ENCODE peak calls at places on chromosomes 6 and 20, in ten cellular contexts. One of them, this sample, is unnamed.

GRCh38 chr6:19024737-19025136 is 637.6 kb downstream of the RNF144B start:
- DNase-seq in GM12865: peak
- DNase-seq in tibial nerve: peak
- DNase-seq in fibroblast of pulmonary artery: peak
- DNase-seq in upper lobe of right lung: no peak
- DNase-seq in PC-3: peak
- DNase-seq in Caco-2: peak
- DNase-seq in CD8-positive, alpha-beta T cell: no peak
- DNase-seq in lower lobe of right lung: no peak
- DNase-seq in fibroblast of the aortic adventitia: peak
- DNase-seq in this sample: peak

GRCh38 chr6:83815631-83816030 is 37.5 kb upstream of the RIPPLY2 start:
- DNase-seq in GM12865: no peak
- DNase-seq in tibial nerve: no peak
- DNase-seq in fibroblast of pulmonary artery: peak
- DNase-seq in upper lobe of right lung: no peak
- DNase-seq in PC-3: peak
- DNase-seq in Caco-2: no peak
- DNase-seq in CD8-positive, alpha-beta T cell: no peak
- DNase-seq in lower lobe of right lung: no peak
- DNase-seq in fibroblast of the aortic adventitia: no peak
- DNase-seq in this sample: no peak

GRCh38 chr20:48921883-48922867 is 664 bp downstream of the ARFGEF2 start:
- DNase-seq in GM12865: no peak
- DNase-seq in tibial nerve: peak
- DNase-seq in fibroblast of pulmonary artery: peak
- DNase-seq in upper lobe of right lung: no peak
- DNase-seq in PC-3: peak
- DNase-seq in Caco-2: peak
- DNase-seq in CD8-positive, alpha-beta T cell: no peak
- DNase-seq in lower lobe of right lung: peak
- DNase-seq in fibroblast of the aortic adventitia: no peak
- DNase-seq in this sample: no peak

GRCh38 chr6:88048556-88048955 is 915 bp downstream of the SPACA1 start:
- DNase-seq in GM12865: no peak
- DNase-seq in tibial nerve: no peak
- DNase-seq in fibroblast of pulmonary artery: no peak
- DNase-seq in upper lobe of right lung: no peak
- DNase-seq in PC-3: no peak
- DNase-seq in Caco-2: peak
- DNase-seq in CD8-positive, alpha-beta T cell: no peak
- DNase-seq in lower lobe of right lung: no peak
- DNase-seq in fibroblast of the aortic adventitia: no peak
- DNase-seq in this sample: no peak

GRCh38 chr6:105493776-105494175 is 90.9 kb upstream of the PREP start:
- DNase-seq in GM12865: peak
- DNase-seq in tibial nerve: no peak
- DNase-seq in fibroblast of pulmonary artery: no peak
- DNase-seq in upper lobe of right lung: no peak
- DNase-seq in PC-3: no peak
- DNase-seq in Caco-2: no peak
- DNase-seq in CD8-positive, alpha-beta T cell: no peak
- DNase-seq in lower lobe of right lung: no peak
- DNase-seq in fibroblast of the aortic adventitia: no peak
- DNase-seq in this sample: no peak

GRCh38 chr6:133341607-133342158 is 100.5 kb downstream of the EYA4 start:
- DNase-seq in GM12865: no peak
- DNase-seq in tibial nerve: no peak
- DNase-seq in fibroblast of pulmonary artery: peak
- DNase-seq in upper lobe of right lung: no peak
- DNase-seq in PC-3: peak
- DNase-seq in Caco-2: no peak
- DNase-seq in CD8-positive, alpha-beta T cell: no peak
- DNase-seq in lower lobe of right lung: no peak
- DNase-seq in fibroblast of the aortic adventitia: peak
- DNase-seq in this sample: peak

GRCh38 chr6:17012421-17013225 is 89.2 kb upstream of the STMND1 start:
- DNase-seq in GM12865: no peak
- DNase-seq in tibial nerve: no peak
- DNase-seq in fibroblast of pulmonary artery: peak
- DNase-seq in upper lobe of right lung: no peak
- DNase-seq in PC-3: peak
- DNase-seq in Caco-2: peak
- DNase-seq in CD8-positive, alpha-beta T cell: no peak
- DNase-seq in lower lobe of right lung: no peak
- DNase-seq in fibroblast of the aortic adventitia: peak
- DNase-seq in this sample: no peak

GRCh38 chr6:150140236-150140969 is 2.4 kb upstream of the PPP1R14C start:
- DNase-seq in GM12865: no peak
- DNase-seq in tibial nerve: no peak
- DNase-seq in fibroblast of pulmonary artery: no peak
- DNase-seq in upper lobe of right lung: no peak
- DNase-seq in PC-3: peak
- DNase-seq in Caco-2: no peak
- DNase-seq in CD8-positive, alpha-beta T cell: no peak
- DNase-seq in lower lobe of right lung: no peak
- DNase-seq in fibroblast of the aortic adventitia: no peak
- DNase-seq in this sample: no peak

GRCh38 chr20:23928788-23929187 is 49.2 kb upstream of the CST5 start:
- DNase-seq in GM12865: peak
- DNase-seq in tibial nerve: no peak
- DNase-seq in fibroblast of pulmonary artery: no peak
- DNase-seq in upper lobe of right lung: peak
- DNase-seq in PC-3: peak
- DNase-seq in Caco-2: no peak
- DNase-seq in CD8-positive, alpha-beta T cell: peak
- DNase-seq in lower lobe of right lung: no peak
- DNase-seq in fibroblast of the aortic adventitia: no peak
- DNase-seq in this sample: no peak

GRCh38 chr20:38313676-38314075 is 9.7 kb downstream of the BPI start:
- DNase-seq in GM12865: no peak
- DNase-seq in tibial nerve: no peak
- DNase-seq in fibroblast of pulmonary artery: no peak
- DNase-seq in upper lobe of right lung: no peak
- DNase-seq in PC-3: no peak
- DNase-seq in Caco-2: no peak
- DNase-seq in CD8-positive, alpha-beta T cell: no peak
- DNase-seq in lower lobe of right lung: no peak
- DNase-seq in fibroblast of the aortic adventitia: no peak
- DNase-seq in this sample: no peak

GRCh38 chr20:38316341-38316740 is 12.4 kb downstream of the BPI start:
- DNase-seq in GM12865: no peak
- DNase-seq in tibial nerve: no peak
- DNase-seq in fibroblast of pulmonary artery: no peak
- DNase-seq in upper lobe of right lung: no peak
- DNase-seq in PC-3: no peak
- DNase-seq in Caco-2: no peak
- DNase-seq in CD8-positive, alpha-beta T cell: no peak
- DNase-seq in lower lobe of right lung: no peak
- DNase-seq in fibroblast of the aortic adventitia: no peak
- DNase-seq in this sample: no peak

GRCh38 chr20:38311100-38311499 is 7.1 kb downstream of the BPI start:
- DNase-seq in GM12865: no peak
- DNase-seq in tibial nerve: no peak
- DNase-seq in fibroblast of pulmonary artery: no peak
- DNase-seq in upper lobe of right lung: no peak
- DNase-seq in PC-3: no peak
- DNase-seq in Caco-2: no peak
- DNase-seq in CD8-positive, alpha-beta T cell: no peak
- DNase-seq in lower lobe of right lung: no peak
- DNase-seq in fibroblast of the aortic adventitia: no peak
- DNase-seq in this sample: no peak

GRCh38 chr20:38317422-38317821 is 13.5 kb downstream of the BPI start:
- DNase-seq in GM12865: no peak
- DNase-seq in tibial nerve: no peak
- DNase-seq in fibroblast of pulmonary artery: no peak
- DNase-seq in upper lobe of right lung: no peak
- DNase-seq in PC-3: no peak
- DNase-seq in Caco-2: no peak
- DNase-seq in CD8-positive, alpha-beta T cell: no peak
- DNase-seq in lower lobe of right lung: no peak
- DNase-seq in fibroblast of the aortic adventitia: no peak
- DNase-seq in this sample: no peak

GRCh38 chr20:38315290-38315966 is 11.5 kb downstream of the BPI start:
- DNase-seq in GM12865: no peak
- DNase-seq in tibial nerve: no peak
- DNase-seq in fibroblast of pulmonary artery: peak
- DNase-seq in upper lobe of right lung: no peak
- DNase-seq in PC-3: peak
- DNase-seq in Caco-2: no peak
- DNase-seq in CD8-positive, alpha-beta T cell: no peak
- DNase-seq in lower lobe of right lung: no peak
- DNase-seq in fibroblast of the aortic adventitia: peak
- DNase-seq in this sample: no peak
- TF ChIP-seq CTCF in GM12865: no peak
- TF ChIP-seq CTCF in tibial nerve: no peak
- TF ChIP-seq CTCF in fibroblast of pulmonary artery: peak
- TF ChIP-seq CTCF in upper lobe of right lung: no peak
- TF ChIP-seq CTCF in PC-3: peak
- TF ChIP-seq CTCF in Caco-2: peak
- TF ChIP-seq CTCF in CD8-positive, alpha-beta T cell: no peak
- TF ChIP-seq CTCF in lower lobe of right lung: no peak
- TF ChIP-seq CTCF in fibroblast of the aortic adventitia: peak
- TF ChIP-seq CTCF in this sample: peak

GRCh38 chr6:1317302-1317815 is 5.5 kb downstream of the FOXQ1 start:
- DNase-seq in GM12865: no peak
- DNase-seq in tibial nerve: no peak
- DNase-seq in fibroblast of pulmonary artery: no peak
- DNase-seq in upper lobe of right lung: peak
- DNase-seq in PC-3: no peak
- DNase-seq in Caco-2: no peak
- DNase-seq in CD8-positive, alpha-beta T cell: no peak
- DNase-seq in lower lobe of right lung: no peak
- DNase-seq in fibroblast of the aortic adventitia: no peak
- DNase-seq in this sample: no peak

GRCh38 chr6:1315201-1315559 is 3.3 kb downstream of the FOXQ1 start:
- DNase-seq in GM12865: no peak
- DNase-seq in tibial nerve: no peak
- DNase-seq in fibroblast of pulmonary artery: no peak
- DNase-seq in upper lobe of right lung: no peak
- DNase-seq in PC-3: no peak
- DNase-seq in Caco-2: no peak
- DNase-seq in CD8-positive, alpha-beta T cell: no peak
- DNase-seq in lower lobe of right lung: no peak
- DNase-seq in fibroblast of the aortic adventitia: no peak
- DNase-seq in this sample: no peak

GRCh38 chr6:1318036-1318435 is 6.1 kb downstream of the FOXQ1 start:
- DNase-seq in GM12865: no peak
- DNase-seq in tibial nerve: no peak
- DNase-seq in fibroblast of pulmonary artery: no peak
- DNase-seq in upper lobe of right lung: no peak
- DNase-seq in PC-3: no peak
- DNase-seq in Caco-2: no peak
- DNase-seq in CD8-positive, alpha-beta T cell: no peak
- DNase-seq in lower lobe of right lung: no peak
- DNase-seq in fibroblast of the aortic adventitia: no peak
- DNase-seq in this sample: no peak

GRCh38 chr6:1315560-1316386 is 3.9 kb downstream of the FOXQ1 start:
- DNase-seq in GM12865: no peak
- DNase-seq in tibial nerve: no peak
- DNase-seq in fibroblast of pulmonary artery: no peak
- DNase-seq in upper lobe of right lung: no peak
- DNase-seq in PC-3: no peak
- DNase-seq in Caco-2: peak
- DNase-seq in CD8-positive, alpha-beta T cell: no peak
- DNase-seq in lower lobe of right lung: no peak
- DNase-seq in fibroblast of the aortic adventitia: no peak
- DNase-seq in this sample: no peak

GRCh38 chr6:1316482-1317220 is 4.8 kb downstream of the FOXQ1 start:
- DNase-seq in GM12865: no peak
- DNase-seq in tibial nerve: no peak
- DNase-seq in fibroblast of pulmonary artery: peak
- DNase-seq in upper lobe of right lung: peak
- DNase-seq in PC-3: peak
- DNase-seq in Caco-2: peak
- DNase-seq in CD8-positive, alpha-beta T cell: no peak
- DNase-seq in lower lobe of right lung: no peak
- DNase-seq in fibroblast of the aortic adventitia: peak
- DNase-seq in this sample: no peak
- H3K4me3 ChIP-seq in GM12865: no peak
- H3K4me3 ChIP-seq in tibial nerve: peak
- H3K4me3 ChIP-seq in fibroblast of pulmonary artery: peak
- H3K4me3 ChIP-seq in upper lobe of right lung: peak
- H3K4me3 ChIP-seq in PC-3: peak
- H3K4me3 ChIP-seq in Caco-2: peak
- H3K4me3 ChIP-seq in CD8-positive, alpha-beta T cell: peak
- H3K4me3 ChIP-seq in lower lobe of right lung: peak
- H3K4me3 ChIP-seq in fibroblast of the aortic adventitia: peak
- H3K4me3 ChIP-seq in this sample: peak

DNA sequence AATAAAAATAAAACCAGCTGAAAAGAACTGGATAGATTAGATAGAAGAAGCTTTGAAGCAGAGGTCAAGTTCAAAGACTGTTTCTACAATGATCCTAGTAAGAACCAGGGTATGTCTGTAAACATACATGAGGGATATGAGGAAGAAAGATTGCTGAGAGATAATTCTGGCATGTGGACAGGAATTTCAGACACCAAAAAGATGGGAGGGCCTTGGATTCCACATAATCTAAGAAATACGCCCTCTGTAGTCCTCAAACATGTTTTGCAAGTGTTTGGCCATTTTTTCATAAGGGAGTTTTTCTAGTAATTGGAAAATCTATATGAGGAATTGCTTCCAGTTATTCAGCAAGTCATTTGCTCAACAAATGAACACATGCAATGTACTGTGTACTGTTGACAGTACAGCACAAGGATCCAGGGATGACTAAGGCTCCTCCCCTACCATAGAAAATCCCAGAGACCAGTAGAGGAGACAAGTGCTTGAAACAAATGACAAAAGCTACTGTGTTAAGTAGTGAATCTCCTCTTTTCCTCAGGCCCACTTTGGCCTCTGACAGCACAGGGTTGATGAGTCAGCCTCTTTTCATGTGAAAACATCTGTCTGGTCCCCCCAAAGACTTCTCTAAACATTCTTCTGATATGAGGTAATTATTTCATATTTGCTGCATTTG is 795.9 kb downstream of the MAFB start:
- DNase-seq in GM12865: no peak
- DNase-seq in tibial nerve: no peak
- DNase-seq in fibroblast of pulmonary artery: peak
- DNase-seq in upper lobe of right lung: no peak
- DNase-seq in PC-3: no peak
- DNase-seq in Caco-2: no peak
- DNase-seq in CD8-positive, alpha-beta T cell: no peak
- DNase-seq in lower lobe of right lung: no peak
- DNase-seq in fibroblast of the aortic adventitia: no peak
- DNase-seq in this sample: peak
- TF ChIP-seq CTCF in GM12865: no peak
- TF ChIP-seq CTCF in tibial nerve: no peak
- TF ChIP-seq CTCF in fibroblast of pulmonary artery: no peak
- TF ChIP-seq CTCF in upper lobe of right lung: no peak
- TF ChIP-seq CTCF in PC-3: no peak
- TF ChIP-seq CTCF in Caco-2: no peak
- TF ChIP-seq CTCF in CD8-positive, alpha-beta T cell: no peak
- TF ChIP-seq CTCF in lower lobe of right lung: no peak
- TF ChIP-seq CTCF in fibroblast of the aortic adventitia: no peak
- TF ChIP-seq CTCF in this sample: peak

DNA sequence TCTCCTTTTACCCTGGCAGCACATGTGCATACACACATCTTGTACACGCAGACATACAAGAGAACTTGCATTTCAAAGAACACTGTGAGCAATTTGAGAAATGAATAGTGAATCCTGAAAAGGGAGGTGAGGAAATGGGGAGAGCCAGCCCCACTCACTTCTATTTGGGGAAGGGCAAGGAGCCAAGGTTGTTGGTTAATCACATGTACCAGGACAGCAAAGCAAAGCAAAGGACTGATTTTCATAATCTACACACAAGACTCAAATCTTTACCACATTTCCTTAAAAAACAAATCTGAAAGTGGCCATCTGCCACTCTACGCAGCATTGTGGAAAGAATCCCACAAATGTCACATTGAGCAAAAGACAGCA is 35.0 kb upstream of the KIF16B start:
- DNase-seq in GM12865: no peak
- DNase-seq in tibial nerve: peak
- DNase-seq in fibroblast of pulmonary artery: peak
- DNase-seq in upper lobe of right lung: no peak
- DNase-seq in PC-3: no peak
- DNase-seq in Caco-2: no peak
- DNase-seq in CD8-positive, alpha-beta T cell: no peak
- DNase-seq in lower lobe of right lung: no peak
- DNase-seq in fibroblast of the aortic adventitia: no peak
- DNase-seq in this sample: no peak
- H3K4me3 ChIP-seq in GM12865: no peak
- H3K4me3 ChIP-seq in tibial nerve: no peak
- H3K4me3 ChIP-seq in fibroblast of pulmonary artery: no peak
- H3K4me3 ChIP-seq in upper lobe of right lung: no peak
- H3K4me3 ChIP-seq in PC-3: no peak
- H3K4me3 ChIP-seq in Caco-2: no peak
- H3K4me3 ChIP-seq in CD8-positive, alpha-beta T cell: no peak
- H3K4me3 ChIP-seq in lower lobe of right lung: no peak
- H3K4me3 ChIP-seq in fibroblast of the aortic adventitia: no peak
- H3K4me3 ChIP-seq in this sample: no peak

This sample was measured in astrocyte of the cerebellum.